ENCODE peak calls at places on chromosome 3, in ten cellular contexts. E is psoas muscle, K is sigmoid colon, O is neural progenitor cell, A is esophagus squamous epithelium, D is lower lobe of right lung, M is MG63, J is ovary, Y is lung, Z is H7. G is an unnamed sample.

GRCh38 chr3:66110840-66111239 is 72.1 kb upstream of the MAGI1 start:
- DNase-seq in E (no peak), M (no peak), K (no peak), A (no peak), Z (peak), J (peak), Y (no peak), O (no peak), D (no peak), G (no peak)

GRCh38 chr3:23573827-23574226 is 231.9 kb upstream of the UBE2E1 start:
- DNase-seq in Y (no peak), K (no peak), J (no peak), M (no peak), E (no peak), Z (no peak), A (no peak), D (no peak), O (no peak), G (no peak)

GRCh38 chr3:123652346-123652984 is 67.6 kb upstream of the HACD2 start:
- DNase-seq in M (peak), Z (peak), Y (peak), D (peak), E (peak), O (peak), J (peak), A (no peak), K (peak), G (no peak)

GRCh38 chr3:149809694-149810093 is 3.3 kb upstream of the RNF13 start:
- DNase-seq in D (no peak), O (no peak), K (no peak), Z (no peak), J (no peak), M (no peak), E (no peak), A (no peak), Y (no peak), G (no peak)

GRCh38 chr3:55481067-55481917 is 5.8 kb downstream of the WNT5A start:
- DNase-seq in K (no peak), Z (peak), J (peak), A (no peak), Y (no peak), M (peak), D (peak), O (peak), E (peak), G (no peak)

GRCh38 chr3:108489776-108490175 is 20.6 kb downstream of the MYH15 start:
- DNase-seq in D (no peak), M (no peak), J (peak), Z (peak), Y (no peak), E (no peak), O (peak), A (no peak), K (no peak), G (no peak)

GRCh38 chr3:15495461-15496340 is 25.8 kb downstream of the COLQ start:
- DNase-seq in O (no peak), Y (no peak), A (no peak), K (no peak), J (no peak), M (no peak), E (no peak), D (no peak), Z (peak), G (no peak)

GRCh38 chr3:13014755-13015285 is 58.4 kb downstream of the IQSEC1 start:
- DNase-seq in Z (no peak), O (no peak), E (no peak), D (peak), Y (no peak), K (peak), M (no peak), J (no peak), A (no peak), G (no peak)

GRCh38 chr3:184168363-184169120 is 6.1 kb upstream of the AP2M1 start:
- DNase-seq in O (no peak), Y (no peak), A (no peak), E (no peak), D (no peak), Z (no peak), J (no peak), K (no peak), M (peak), G (no peak)

GRCh38 chr3:35965908-35966307 is 326.6 kb downstream of the ARPP21 start:
- DNase-seq in Y (no peak), Z (peak), M (no peak), A (no peak), E (no peak), D (no peak), O (peak), J (no peak), K (no peak), G (no peak)

GRCh38 chr3:61947456-61947855 is 386.1 kb downstream of the PTPRG start:
- DNase-seq in Z (no peak), Y (no peak), M (no peak), K (no peak), J (no peak), O (peak), E (peak), A (no peak), D (no peak), G (no peak)

GRCh38 chr3:141328286-141329166 is 39.8 kb upstream of the ZBTB38 start:
- DNase-seq in J (no peak), K (no peak), Z (no peak), E (no peak), O (no peak), D (no peak), M (no peak), Y (no peak), A (no peak), G (no peak)

GRCh38 chr3:98563661-98564281 is 29.6 kb downstream of the CPOX start:
- DNase-seq in Y (no peak), J (no peak), M (no peak), D (no peak), A (no peak), K (no peak), Z (no peak), E (no peak), O (no peak), G (peak)

GRCh38 chr3:33360136-33360825 is 79.9 kb downstream of the UBP1 start:
- DNase-seq in Z (no peak), A (no peak), O (no peak), E (no peak), D (no peak), K (no peak), Y (no peak), M (peak), J (no peak), G (no peak)

GRCh38 chr3:166837535-166837934 is 542.6 kb downstream of the ZBBX start:
- DNase-seq in J (no peak), A (no peak), Z (peak), E (no peak), K (no peak), O (peak), D (no peak), Y (no peak), M (no peak), G (peak)

GRCh38 chr3:169813757-169814517 is 1.2 kb upstream of the LRRC34 start:
- DNase-seq in E (no peak), Y (peak), Z (no peak), J (peak), O (peak), M (peak), A (no peak), D (peak), K (no peak), G (no peak)

GRCh38 chr3:125585595-125586223 is 9.6 kb downstream of the OSBPL11 start:
- DNase-seq in K (peak), Z (peak), J (peak), E (peak), O (peak), Y (peak), M (peak), D (no peak), A (no peak), G (no peak)

GRCh38 chr3:40366203-40367162 is 20.5 kb upstream of the ENTPD3 start:
- DNase-seq in Z (no peak), K (no peak), E (no peak), M (no peak), Y (no peak), A (no peak), J (no peak), O (no peak), D (no peak), G (no peak)

DNA sequence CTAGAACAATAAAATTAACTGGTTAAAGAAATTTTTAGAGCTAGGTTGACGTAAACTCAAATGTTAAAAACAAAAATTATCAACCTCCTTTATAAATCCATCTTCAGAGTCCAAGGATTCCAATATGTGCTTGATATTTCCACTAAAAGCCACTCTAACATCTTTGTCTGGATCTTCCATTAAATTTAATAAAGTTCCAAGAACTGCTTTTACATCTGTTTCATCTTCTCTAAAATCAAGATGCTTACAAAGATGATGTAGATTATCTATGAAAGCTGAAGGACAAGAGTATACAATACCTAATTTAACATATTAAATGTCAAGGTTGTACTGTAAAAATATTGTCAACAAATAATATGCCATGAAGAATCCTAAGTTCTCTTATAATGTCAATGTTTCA is 24.8 kb downstream of the ATR start:
- DNase-seq in D (no peak), E (no peak), K (no peak), Y (no peak), M (no peak), Z (no peak), J (no peak), O (no peak), A (no peak), G (no peak)
- H3K4me3 ChIP-seq in D (no peak), E (no peak), K (no peak), Y (no peak), M (no peak), Z (no peak), J (no peak), O (no peak), A (no peak), G (no peak)

GRCh38 chr3:173586176-173586575 is 188.6 kb downstream of the NLGN1 start:
- DNase-seq in Y (no peak), K (no peak), O (no peak), D (no peak), J (no peak), E (no peak), A (no peak), M (no peak), Z (no peak), G (no peak)

GRCh38 chr3:173587055-173587454 is 189.5 kb downstream of the NLGN1 start:
- DNase-seq in A (no peak), Z (no peak), Y (no peak), O (no peak), K (no peak), J (no peak), E (no peak), D (no peak), M (no peak), G (no peak)

GRCh38 chr3:173584834-173585831 is 187.6 kb downstream of the NLGN1 start:
- DNase-seq in Y (no peak), J (peak), D (no peak), O (peak), M (peak), A (no peak), K (peak), Z (peak), E (peak), G (no peak)

GRCh38 chr3:173583496-173583895 is 186.0 kb downstream of the NLGN1 start:
- DNase-seq in A (no peak), D (no peak), J (no peak), E (no peak), O (peak), M (no peak), Y (no peak), K (no peak), Z (peak), G (no peak)

DNA sequence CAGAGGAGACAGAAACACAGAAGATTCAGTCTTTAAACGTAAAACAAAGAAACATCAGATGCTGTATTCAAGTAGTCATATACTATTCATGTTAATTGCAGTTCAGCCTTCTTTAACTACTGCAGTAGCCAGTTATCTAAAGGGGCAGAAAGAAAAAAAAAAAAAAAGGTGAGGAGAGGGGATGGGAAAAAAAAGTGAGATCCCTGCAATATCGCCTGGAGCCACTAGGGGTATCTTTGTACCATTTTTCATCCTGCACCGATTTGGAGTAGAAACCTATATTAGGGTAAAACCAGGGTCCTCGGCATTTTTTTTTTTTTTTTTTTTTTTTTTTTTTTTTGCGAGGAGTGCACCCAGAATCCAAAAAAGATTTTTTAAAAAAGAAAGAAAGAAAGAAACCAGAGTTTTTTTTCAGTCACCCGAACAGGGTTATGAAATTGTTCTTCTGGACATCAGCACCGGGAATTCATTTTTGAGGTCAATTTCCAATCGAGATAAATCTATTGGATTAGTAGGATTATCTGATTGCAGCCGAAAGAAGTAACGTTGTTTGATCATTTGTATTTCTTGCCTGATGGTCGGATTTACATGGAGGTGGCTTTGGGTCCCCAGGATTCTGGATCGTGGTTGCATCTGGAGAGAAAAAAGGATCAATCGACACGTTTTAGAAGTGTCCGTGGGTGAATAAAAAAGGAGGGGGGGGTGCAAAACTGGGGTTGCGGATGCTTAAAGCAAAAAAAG is 186.7 kb downstream of the NLGN1 start:
- DNase-seq in E (no peak), K (no peak), Y (no peak), J (peak), O (peak), D (no peak), M (peak), Z (peak), A (no peak), G (no peak)
- H3K4me3 ChIP-seq in E (peak), K (peak), Y (no peak), J (peak), O (peak), D (peak), M (peak), Z (peak), A (peak), G (peak)

DNA sequence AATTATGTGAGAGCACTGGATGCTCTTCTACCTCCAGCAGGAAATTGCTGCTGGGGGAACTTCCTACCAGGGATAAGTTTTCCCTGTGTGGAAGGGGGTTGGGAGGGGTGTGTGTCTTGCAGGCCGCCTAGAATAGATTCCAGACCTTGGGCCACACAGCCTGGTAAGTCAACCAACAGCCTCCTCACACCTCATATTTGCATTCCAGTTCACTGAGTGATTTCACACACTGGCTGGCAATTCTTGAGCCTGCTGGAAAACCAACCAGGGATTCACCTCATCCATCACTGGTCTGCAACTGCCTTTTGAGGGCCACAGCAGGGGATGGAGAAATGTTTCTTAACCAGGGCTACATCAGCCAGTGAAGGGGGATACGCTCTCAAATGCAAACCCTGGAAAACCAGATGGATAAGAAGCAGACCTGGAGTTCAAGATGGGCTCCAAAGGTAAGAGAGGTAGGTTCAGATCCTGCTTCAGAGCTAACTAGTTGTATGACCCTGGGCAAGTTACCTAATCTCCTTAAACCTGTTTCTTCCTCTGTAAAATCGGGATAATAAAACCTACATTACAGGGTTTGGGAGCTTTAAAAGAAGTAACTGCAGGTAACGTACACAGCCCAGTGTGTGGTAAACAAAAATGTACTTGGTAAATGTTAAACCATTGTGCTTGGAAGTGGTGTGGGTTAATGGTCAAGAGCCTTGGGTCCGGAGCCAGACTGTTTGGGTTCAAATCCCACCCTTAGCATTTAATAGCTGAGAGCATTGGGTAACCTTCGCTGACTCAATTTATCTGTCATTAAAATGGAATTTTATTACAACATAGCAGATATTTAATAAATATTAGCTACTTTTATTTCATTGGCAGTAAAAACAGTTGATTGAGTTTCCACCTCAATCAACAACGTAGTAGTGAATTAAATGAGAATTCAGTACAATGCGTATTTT is 1.8 kb downstream of the FSTL1 start:
- DNase-seq in K (no peak), D (no peak), O (peak), M (peak), J (no peak), A (no peak), E (peak), Z (peak), Y (no peak), G (no peak)
- H3K4me3 ChIP-seq in K (peak), D (peak), O (peak), M (peak), J (peak), A (peak), E (peak), Z (peak), Y (no peak), G (peak)

DNA sequence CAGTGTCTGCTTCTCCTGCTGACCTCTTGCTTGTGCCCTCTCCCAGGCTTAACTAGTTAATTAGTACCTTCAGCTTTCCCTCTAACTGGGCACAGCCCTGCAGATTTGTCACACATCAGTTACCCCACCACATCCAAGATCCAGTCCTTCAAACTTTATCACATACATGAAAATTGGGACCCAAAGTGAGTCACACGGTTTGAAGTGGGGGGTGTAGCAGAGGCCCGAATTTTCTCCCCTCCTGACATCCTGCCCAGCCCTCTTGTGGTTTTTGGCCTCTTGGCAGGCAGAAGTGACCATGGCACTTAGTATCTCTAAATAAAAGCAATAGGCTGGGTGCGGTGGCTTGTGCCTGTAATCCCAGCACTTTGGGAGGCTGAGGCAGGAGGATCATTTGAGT is 3.9 kb downstream of the MAPKAPK3 start:
- DNase-seq in M (peak), A (no peak), J (no peak), Y (peak), K (no peak), E (no peak), D (peak), Z (no peak), O (no peak), G (no peak)
- H3K4me3 ChIP-seq in M (no peak), A (no peak), J (no peak), Y (no peak), K (no peak), E (peak), D (no peak), Z (no peak), O (no peak), G (no peak)

DNA sequence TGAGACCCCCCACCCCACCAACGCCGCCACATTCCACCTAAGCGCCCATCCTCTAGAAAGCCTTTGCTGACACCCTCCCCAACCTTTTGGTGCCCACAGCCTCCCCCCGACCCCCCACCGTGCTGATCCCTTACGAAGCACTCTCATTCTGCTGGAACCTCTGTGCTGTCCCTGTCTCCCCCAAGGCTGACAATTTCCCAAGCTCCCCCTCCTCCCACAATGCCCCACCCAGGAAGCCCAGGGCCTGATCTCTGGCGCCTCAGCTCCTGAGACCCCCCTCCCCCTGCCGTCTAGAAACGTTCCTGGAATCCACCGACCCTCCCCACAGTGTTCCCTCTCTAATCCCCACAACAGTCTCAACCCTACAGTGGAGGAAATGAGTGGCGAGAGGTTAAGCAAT is 18.4 kb downstream of the MYL3 start:
- DNase-seq in J (no peak), Z (peak), Y (peak), O (peak), A (no peak), E (no peak), K (no peak), D (peak), M (no peak), G (no peak)
- H3K4me3 ChIP-seq in J (peak), Z (peak), Y (no peak), O (no peak), A (peak), E (no peak), K (peak), D (peak), M (peak), G (no peak)

DNA sequence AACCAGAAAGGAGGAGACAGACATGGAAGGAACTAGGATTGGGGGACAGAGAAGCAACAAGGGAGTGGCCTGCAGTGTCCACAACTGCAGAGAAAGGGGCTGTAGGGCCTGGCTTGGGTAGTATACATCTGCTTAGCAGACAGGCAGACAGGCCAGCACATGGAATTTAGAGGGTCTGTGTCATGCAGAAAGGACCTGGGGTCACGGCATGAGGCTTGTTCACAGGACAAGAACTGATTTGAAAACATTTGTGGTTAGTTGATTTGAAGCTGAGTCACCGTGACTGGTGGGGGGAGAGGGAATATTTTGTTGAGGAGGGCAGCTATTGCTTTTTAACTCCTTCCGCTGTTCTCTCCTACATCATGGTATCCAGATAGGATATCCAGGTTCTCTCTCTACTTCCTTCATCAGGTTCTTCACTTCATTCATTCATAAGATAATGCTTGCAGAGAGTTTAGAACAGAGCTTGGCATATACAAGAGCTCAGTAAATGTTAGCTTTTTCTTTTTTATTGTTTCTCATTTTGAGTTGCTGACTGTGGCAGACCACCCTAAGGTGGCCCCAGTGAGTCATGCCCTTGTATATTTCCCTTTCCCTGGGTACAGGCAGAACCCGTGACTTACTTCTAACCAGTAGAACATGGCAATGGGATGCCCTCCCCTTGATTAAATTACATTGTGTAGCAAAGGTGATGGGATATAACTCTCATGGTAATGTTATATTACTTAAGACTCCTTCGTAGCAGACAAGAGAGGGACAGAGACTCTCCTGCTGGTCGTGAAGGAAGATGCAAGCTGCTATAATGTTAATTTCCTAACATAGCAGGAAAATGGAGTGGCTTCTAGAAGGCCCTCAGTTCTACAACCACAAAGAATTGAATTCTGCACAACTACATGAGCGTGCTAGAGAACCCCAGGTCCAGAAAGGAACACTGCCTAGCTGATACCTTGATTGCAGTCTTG is 95.0 kb upstream of the NMNAT3 start:
- DNase-seq in O (no peak), K (no peak), D (no peak), A (no peak), Y (no peak), Z (no peak), J (no peak), E (no peak), M (peak), G (peak)
- H3K4me3 ChIP-seq in O (no peak), K (no peak), D (no peak), A (no peak), Y (no peak), Z (no peak), J (no peak), E (no peak), M (no peak), G (no peak)

G was measured in epithelial cell of proximal tubule.